ENCODE peak calls at places on chromosome 7, in six cellular contexts. L is K562, B is A549, N is GM12878, A is HepG2, D is NB4. I is an unnamed sample.

GRCh38 chr7:22320416-22320815 is 36.5 kb downstream of the RAPGEF5 start:
- DNase-seq in L (no peak), D (no peak), N (no peak), A (no peak), B (no peak), I (no peak)

GRCh38 chr7:24456526-24457214 is 116.6 kb upstream of the PALS2 start:
- DNase-seq in L (no peak), N (no peak), A (peak), B (peak), D (no peak), I (no peak)

GRCh38 chr7:22728416-22729029 is 1.5 kb downstream of the IL6 start:
- DNase-seq in D (peak), N (no peak), A (peak), B (peak), L (peak), I (peak)

GRCh38 chr7:139153832-139154231 is 44.3 kb upstream of the ZC3HAV1 start:
- DNase-seq in D (peak), L (no peak), B (peak), A (no peak), N (no peak), I (peak)

GRCh38 chr7:157692156-157693011 is 355.6 kb downstream of the DNAJB6 start:
- DNase-seq in B (no peak), D (peak), L (no peak), N (no peak), A (no peak), I (no peak)

GRCh38 chr7:93442478-93443224 is 131.9 kb downstream of the CALCR start:
- DNase-seq in B (peak), L (peak), N (no peak), D (peak), A (peak), I (peak)

GRCh38 chr7:120793213-120793936 is 64.6 kb downstream of the TSPAN12 start:
- DNase-seq in B (no peak), N (no peak), L (no peak), A (no peak), D (no peak), I (no peak)

GRCh38 chr7:157300406-157300770 is 36.4 kb upstream of the DNAJB6 start:
- DNase-seq in N (no peak), L (no peak), B (no peak), D (no peak), A (no peak), I (no peak)

GRCh38 chr7:152590481-152590880 is 85.5 kb downstream of the XRCC2 start:
- DNase-seq in L (no peak), A (no peak), N (no peak), D (no peak), B (no peak), I (no peak)

GRCh38 chr7:31036941-31037340 is 15.2 kb upstream of the ADCYAP1R1 start:
- DNase-seq in B (no peak), A (no peak), D (no peak), L (no peak), N (no peak), I (no peak)

GRCh38 chr7:17523813-17524741 is 225.6 kb downstream of the AHR start:
- DNase-seq in N (no peak), B (peak), A (peak), D (peak), L (no peak), I (no peak)

GRCh38 chr7:110387689-110388088 is 703.2 kb upstream of the LRRN3 start:
- DNase-seq in L (no peak), D (no peak), A (no peak), B (no peak), N (no peak), I (no peak)

GRCh38 chr7:17105701-17106100 is 192.8 kb upstream of the AHR start:
- DNase-seq in L (no peak), D (no peak), B (no peak), N (no peak), A (no peak), I (peak)

GRCh38 chr7:47483604-47484273 is 98.2 kb downstream of the TNS3 start:
- DNase-seq in N (no peak), L (no peak), B (no peak), A (peak), D (peak), I (no peak)

GRCh38 chr7:145016068-145016467 is 180.2 kb upstream of the TPK1 start:
- DNase-seq in L (no peak), A (no peak), N (no peak), D (peak), B (peak), I (no peak)

GRCh38 chr7:28596245-28596935 is 184.1 kb downstream of the CREB5 start:
- DNase-seq in B (no peak), D (no peak), N (no peak), L (no peak), A (peak), I (no peak)

GRCh38 chr7:28686418-28686800 is 271.7 kb downstream of the TRIL start:
- DNase-seq in L (peak), D (peak), A (no peak), B (peak), N (no peak), I (peak)

GRCh38 chr7:74429153-74429747 is 24.5 kb upstream of the GTF2IRD1 start:
- DNase-seq in B (peak), N (no peak), L (no peak), D (peak), A (no peak), I (no peak)

GRCh38 chr7:134946260-134946659 is 40.0 kb upstream of the AGBL3 start:
- DNase-seq in B (no peak), L (no peak), D (no peak), N (no peak), A (no peak), I (no peak)

GRCh38 chr7:143846692-143847091 is 55.3 kb downstream of the TCAF1 start:
- DNase-seq in B (no peak), A (no peak), D (no peak), N (no peak), L (no peak), I (no peak)

GRCh38 chr7:143849785-143850479 is 52.0 kb downstream of the TCAF1 start:
- DNase-seq in B (no peak), A (no peak), L (no peak), N (no peak), D (no peak), I (no peak)

GRCh38 chr7:143848192-143848591 is 53.8 kb downstream of the TCAF1 start:
- DNase-seq in D (no peak), B (no peak), N (no peak), A (no peak), L (no peak), I (no peak)

GRCh38 chr7:143850682-143851081 is 51.3 kb downstream of the TCAF1 start:
- DNase-seq in L (no peak), D (no peak), A (no peak), N (no peak), B (no peak), I (no peak)
- TF ChIP-seq POLR2A in L (no peak), D (no peak), A (no peak), N (no peak), B (no peak), I (no peak)

DNA sequence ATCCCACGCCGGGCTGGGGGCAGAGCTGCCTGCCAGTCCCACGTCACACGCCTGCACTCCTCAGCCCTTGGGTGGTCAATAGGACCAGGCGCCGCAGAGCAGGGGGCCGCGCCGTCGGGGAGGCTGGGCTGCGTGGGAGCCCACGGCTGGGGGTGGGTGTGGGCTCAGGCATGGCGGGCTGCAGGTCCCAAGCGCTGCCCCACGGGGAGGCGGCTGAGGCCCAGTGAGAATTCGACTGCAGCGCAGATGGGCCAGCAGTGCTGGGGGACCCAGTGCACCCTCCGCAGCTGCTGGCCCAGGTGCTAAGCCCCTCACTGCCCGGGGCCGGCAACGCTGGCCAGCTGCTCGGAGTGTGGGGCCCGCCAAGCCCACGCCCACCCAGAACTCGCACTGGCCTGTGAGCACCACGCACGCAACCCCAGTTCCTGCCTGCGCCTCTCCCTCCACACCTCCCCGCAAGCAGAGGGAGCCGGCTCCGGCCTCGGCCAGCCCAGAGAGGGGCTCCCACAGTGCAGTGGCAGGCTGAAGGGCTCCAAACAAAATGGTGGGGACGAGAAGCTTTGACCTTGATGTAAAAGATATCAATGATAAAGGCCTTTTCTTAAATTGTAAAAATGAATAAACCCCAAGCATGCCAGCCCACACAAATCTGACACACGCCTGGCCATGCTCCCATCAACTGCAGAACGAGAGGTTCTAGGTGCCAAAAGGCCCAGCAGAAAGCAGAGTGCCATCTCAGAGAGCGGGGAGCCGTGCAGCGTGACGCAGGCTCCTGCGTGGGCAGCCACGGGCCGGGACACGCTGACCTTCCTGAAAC is 255.5 kb downstream of the MAD1L1 start:
- DNase-seq in D (no peak), N (no peak), A (no peak), B (no peak), L (no peak), I (no peak)
- TF ChIP-seq MYC in D (no peak), N (no peak), A (no peak), B (no peak), L (no peak), I (no peak)

GRCh38 chr7:112176241-112176640 is 30.0 kb downstream of the DOCK4 start:
- DNase-seq in L (no peak), A (no peak), B (no peak), D (no peak), N (no peak), I (peak)

GRCh38 chr7:112183266-112183665 is 22.9 kb downstream of the DOCK4 start:
- DNase-seq in B (no peak), D (no peak), N (no peak), L (no peak), A (peak), I (no peak)

GRCh38 chr7:112182749-112183148 is 23.4 kb downstream of the DOCK4 start:
- DNase-seq in B (no peak), D (no peak), L (no peak), A (peak), N (no peak), I (no peak)

GRCh38 chr7:112176693-112177415 is 29.3 kb downstream of the DOCK4 start:
- DNase-seq in D (no peak), N (no peak), B (no peak), A (peak), L (no peak), I (peak)

DNA sequence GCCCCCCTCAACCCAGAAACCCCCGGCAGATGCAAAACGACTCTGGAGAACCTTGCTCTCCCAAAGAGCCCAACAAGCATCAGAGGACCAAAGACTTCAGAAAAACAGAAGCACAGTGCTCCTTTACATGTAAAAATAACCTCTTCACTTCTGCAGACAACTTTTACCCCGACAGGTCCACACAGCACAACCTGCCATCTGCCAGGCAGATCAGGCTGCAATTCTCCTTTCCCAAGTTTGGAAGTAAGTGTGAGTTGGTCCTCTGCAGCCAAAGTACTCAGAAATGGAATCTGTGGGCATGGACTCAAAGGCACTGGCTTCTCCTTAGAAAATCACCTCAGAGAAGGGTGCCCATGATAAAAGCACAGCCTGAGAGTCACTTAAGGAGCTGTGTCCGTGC is 26.0 kb downstream of the DOCK4 start:
- DNase-seq in D (no peak), B (no peak), A (no peak), L (no peak), N (no peak), I (no peak)
- TF ChIP-seq POLR2A in D (no peak), B (no peak), A (no peak), L (no peak), N (no peak), I (no peak)

GRCh38 chr7:39700932-39701331 is 77.6 kb downstream of the RALA start:
- DNase-seq in N (no peak), A (no peak), B (no peak), L (no peak), D (peak), I (no peak)
- TF ChIP-seq MYC in N (no peak), A (no peak), B (no peak), L (no peak), D (peak), I (no peak)